ENCODE peak calls at places on chromosomes 2 and 18, in seven cellular contexts. U is naive thymus-derived CD4-positive, alpha-beta T cell; T is stimulated activated CD4-positive, alpha-beta T cell treated with anti-CD3 and anti-CD28 coated beads, TNF-alpha, amount 100 ng/mL, for 4 hours; S is NCI-H1048; P is activated CD4-positive, alpha-beta T cell treated with anti-CD3 and anti-CD28 coated beads, Interleukin-2, amount 10 ng/mL, durations not matched to agents 7 days and 5 days; R is HTR-8/SVneo; N is foreskin fibroblast. B is an unnamed sample.

GRCh38 chr2:120701096-120701860 is 34.4 kb upstream of the GLI2 start:
- DNase-seq in U (no peak), T (no peak), S (no peak), P (no peak), R (no peak), N (no peak), B (no peak)

GRCh38 chr2:68564426-68564825 is 79.0 kb upstream of the PROKR1 start:
- DNase-seq in U (no peak), T (no peak), S (no peak), P (no peak), R (no peak), N (no peak), B (no peak)

GRCh38 chr2:172412996-172413492 is 14.3 kb upstream of the ITGA6 start:
- DNase-seq in U (no peak), T (no peak), S (no peak), P (no peak), R (no peak), N (no peak), B (no peak)

GRCh38 chr2:37780097-37780676 is 108.7 kb upstream of the CDC42EP3 start:
- DNase-seq in U (no peak), T (no peak), S (no peak), P (no peak), R (no peak), N (no peak), B (no peak)

GRCh38 chr2:15169326-15170038 is 391.7 kb downstream of the NBAS start:
- DNase-seq in U (no peak), T (no peak), S (no peak), P (no peak), R (peak), N (peak), B (peak)

GRCh38 chr2:156437272-156437671 is 1.1 kb downstream of the GPD2 start:
- DNase-seq in U (no peak), T (no peak), S (no peak), P (no peak), R (no peak), N (peak), B (no peak)

GRCh38 chr2:119109823-119110222 is 48.7 kb downstream of the C1QL2 start:
- DNase-seq in U (no peak), T (no peak), S (no peak), P (no peak), R (no peak), N (no peak), B (no peak)

GRCh38 chr18:62453864-62454263 is 69.0 kb upstream of the ZCCHC2 start:
- DNase-seq in U (no peak), T (no peak), S (no peak), P (no peak), R (no peak), N (no peak), B (no peak)

GRCh38 chr2:73938761-73939352 is 12.2 kb downstream of the DGUOK start:
- DNase-seq in U (peak), T (no peak), S (no peak), P (no peak), R (no peak), N (peak), B (no peak)

GRCh38 chr2:1854747-1855146 is 110.4 kb upstream of the PXDN start:
- DNase-seq in U (no peak), T (no peak), S (no peak), P (no peak), R (peak), N (peak), B (peak)

GRCh38 chr2:144224446-144224845 is 295.5 kb downstream of the ZEB2 start:
- DNase-seq in U (no peak), T (no peak), S (no peak), P (no peak), R (no peak), N (no peak), B (no peak)

GRCh38 chr18:45291616-45292612 is 323.4 kb upstream of the SLC14A2 start:
- DNase-seq in U (no peak), T (no peak), S (no peak), P (no peak), R (no peak), N (no peak), B (no peak)

GRCh38 chr2:175626796-175627195 is 375.3 kb downstream of the LNPK start:
- DNase-seq in U (no peak), T (no peak), S (no peak), P (no peak), R (no peak), N (no peak), B (no peak)

GRCh38 chr2:36173760-36174362 is 181.7 kb upstream of the CRIM1 start:
- DNase-seq in U (no peak), T (no peak), S (no peak), P (no peak), R (no peak), N (no peak), B (no peak)

GRCh38 chr18:74596959-74597661 is 560 bp upstream of the ZNF407 start:
- DNase-seq in U (no peak), T (peak), S (no peak), P (peak), R (peak), N (peak), B (no peak)

GRCh38 chr2:182186132-182186735 is 200.6 kb downstream of the PPP1R1C start:
- DNase-seq in U (no peak), T (no peak), S (peak), P (no peak), R (peak), N (peak), B (peak)

B was measured in Panc1.